ENCODE peak calls at places on chromosome 15, in ten cellular contexts. U is progenitor cell of endocrine pancreas, W is WTC11, O is IMR-90, K is adrenal gland, I is GM12878, D is lower lobe of right lung, G is endothelial cell, M is epithelial cell of proximal tubule, L is SK-N-SH. Y is an unnamed sample.

GRCh38 chr15:42608110-42608531 is 32.7 kb downstream of the STARD9 start:
- DNase-seq in U (no peak), W (no peak), O (no peak), K (peak), I (peak), D (peak), G (no peak), M (no peak), L (no peak), Y (peak)

GRCh38 chr15:75067123-75067854 is 43.9 kb downstream of the PPCDC start:
- DNase-seq in U (no peak), W (no peak), O (peak), K (no peak), I (no peak), D (no peak), G (no peak), M (no peak), L (no peak), Y (no peak)

GRCh38 chr15:99433026-99433756 is 132.6 kb upstream of the MEF2A start:
- DNase-seq in U (no peak), W (no peak), O (no peak), K (peak), I (no peak), D (peak), G (no peak), M (no peak), L (no peak), Y (no peak)

GRCh38 chr15:100252359-100252758 is 89.4 kb downstream of the ADAMTS17 start:
- DNase-seq in U (no peak), W (no peak), O (no peak), K (no peak), I (no peak), D (no peak), G (no peak), M (no peak), L (no peak), Y (no peak)

GRCh38 chr15:45645026-45645980 is 10.5 kb downstream of the SQOR start:
- DNase-seq in U (no peak), W (no peak), O (peak), K (no peak), I (no peak), D (no peak), G (no peak), M (no peak), L (no peak), Y (no peak)

GRCh38 chr15:90004252-90004651 is 3.1 kb downstream of the ZNF710 start:
- DNase-seq in U (no peak), W (no peak), O (no peak), K (no peak), I (no peak), D (no peak), G (no peak), M (no peak), L (no peak), Y (no peak)

GRCh38 chr15:67915374-67916050 is 75.7 kb upstream of the RNU6-1 start:
- DNase-seq in U (peak), W (no peak), O (no peak), K (no peak), I (no peak), D (peak), G (no peak), M (no peak), L (no peak), Y (no peak)

GRCh38 chr15:48888209-48888608 is 10.3 kb downstream of the EID1 start:
- DNase-seq in U (no peak), W (no peak), O (no peak), K (no peak), I (no peak), D (no peak), G (no peak), M (no peak), L (no peak), Y (no peak)

GRCh38 chr15:75844629-75845390 is 1.6 kb downstream of the UBE2Q2 start:
- DNase-seq in U (no peak), W (no peak), O (no peak), K (no peak), I (no peak), D (no peak), G (no peak), M (no peak), L (no peak), Y (no peak)

GRCh38 chr15:64197425-64197824 is 34.6 kb upstream of the PPIB start:
- DNase-seq in U (no peak), W (no peak), O (no peak), K (no peak), I (no peak), D (no peak), G (no peak), M (no peak), L (peak), Y (no peak)

GRCh38 chr15:34813446-34814190 is 18.3 kb upstream of the ACTC1 start:
- DNase-seq in U (no peak), W (no peak), O (peak), K (no peak), I (no peak), D (no peak), G (no peak), M (no peak), L (no peak), Y (no peak)

GRCh38 chr15:57560976-57561711 is 30.6 kb upstream of the MYZAP start:
- DNase-seq in U (peak), W (peak), O (peak), K (peak), I (peak), D (peak), G (peak), M (no peak), L (peak), Y (peak)
- TF ChIP-seq CTCF in U (peak), W (peak), O (peak), K (peak), I (peak), D (peak), G (peak), M (peak), L (peak), Y (peak)

GRCh38 chr15:70172561-70172960 is 74.8 kb upstream of the TLE3 start:
- DNase-seq in U (no peak), W (no peak), O (no peak), K (no peak), I (no peak), D (no peak), G (no peak), M (no peak), L (no peak), Y (no peak)
- TF ChIP-seq CTCF in U (no peak), W (no peak), O (no peak), K (no peak), I (no peak), D (no peak), G (no peak), M (peak), L (no peak), Y (no peak)

DNA sequence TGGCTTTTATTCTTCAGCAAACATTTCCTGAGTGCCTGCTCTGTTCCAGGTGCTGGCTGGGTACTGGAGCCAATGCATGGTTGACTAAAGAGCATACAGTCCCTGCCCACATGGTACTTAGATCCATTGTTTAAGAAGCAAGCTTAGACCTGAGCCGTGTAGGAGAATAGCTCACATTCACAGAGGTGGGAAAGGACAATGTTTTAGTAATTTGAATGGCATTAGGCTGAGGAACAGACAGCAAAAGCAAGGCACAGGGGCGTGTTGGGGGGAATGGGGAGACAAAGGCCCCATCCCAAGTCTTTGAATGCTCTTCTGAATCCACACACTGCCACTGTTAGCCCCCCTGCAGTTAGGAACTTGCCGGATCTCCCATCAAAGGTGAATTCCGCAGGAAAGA is 388.2 kb upstream of the RGMA start:
- DNase-seq in U (no peak), W (peak), O (no peak), K (no peak), I (no peak), D (no peak), G (no peak), M (no peak), L (no peak), Y (no peak)
- TF ChIP-seq CTCF in U (no peak), W (no peak), O (no peak), K (no peak), I (no peak), D (no peak), G (no peak), M (no peak), L (no peak), Y (no peak)

GRCh38 chr15:31236184-31237041 is 90.2 kb upstream of the KLF13 start:
- DNase-seq in U (no peak), W (no peak), O (peak), K (peak), I (no peak), D (peak), G (no peak), M (peak), L (peak), Y (no peak)
- TF ChIP-seq CTCF in U (no peak), W (no peak), O (no peak), K (peak), I (no peak), D (peak), G (no peak), M (peak), L (no peak), Y (no peak)

GRCh38 chr15:60297047-60297446 is 100.7 kb downstream of the ANXA2 start:
- DNase-seq in U (no peak), W (no peak), O (no peak), K (no peak), I (no peak), D (no peak), G (no peak), M (no peak), L (no peak), Y (no peak)

GRCh38 chr15:60301024-60301423 is 96.8 kb downstream of the ANXA2 start:
- DNase-seq in U (no peak), W (no peak), O (no peak), K (no peak), I (no peak), D (no peak), G (no peak), M (no peak), L (no peak), Y (no peak)

DNA sequence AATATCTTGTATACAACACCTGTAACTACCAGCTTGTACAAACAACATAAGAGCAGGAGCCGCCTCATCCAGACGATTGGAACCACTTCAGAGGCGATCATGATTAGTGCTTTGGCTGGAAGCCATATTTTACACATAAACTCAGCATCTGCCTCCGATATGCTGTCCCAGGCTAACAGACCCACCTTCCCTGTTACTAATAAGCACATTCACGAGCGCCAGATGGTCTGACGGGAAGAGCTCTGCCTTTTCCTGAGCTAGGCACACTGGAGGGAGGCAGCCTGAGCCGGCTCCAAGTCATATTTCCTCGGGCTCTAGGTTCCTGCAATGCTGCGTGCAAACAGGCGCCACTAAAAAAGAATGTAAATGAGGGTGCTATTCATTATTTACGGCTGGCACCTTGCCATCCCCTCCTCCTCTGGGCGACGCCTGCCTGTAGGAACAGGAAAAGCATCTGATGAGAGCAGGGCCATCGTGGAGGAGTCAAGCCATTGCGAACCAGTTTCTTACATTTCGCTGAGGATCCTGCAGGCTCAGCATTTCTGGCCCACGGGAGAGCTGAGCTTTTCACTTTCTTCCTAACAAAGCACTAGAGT is 98.2 kb downstream of the ANXA2 start:
- DNase-seq in U (no peak), W (peak), O (no peak), K (no peak), I (no peak), D (no peak), G (no peak), M (no peak), L (peak), Y (no peak)
- TF ChIP-seq CTCF in U (no peak), W (no peak), O (no peak), K (no peak), I (no peak), D (peak), G (no peak), M (no peak), L (no peak), Y (no peak)

Y was measured in natural killer cell.